ENCODE peak calls at places on chromosomes 5 and 9, in eight cellular contexts. Z is sigmoid colon, K is A549, J is transverse colon, B is upper lobe of left lung, M is tibial nerve, Y is SK-N-SH, P is ovary. O is an unnamed sample.
A peak's percentile ranks its signal among the peaks of the same experiment; 100 is the strongest.

GRCh38 chr9:112747094-112747493 is 3.5 kb upstream of the SNX30 start:
- DNase-seq in Y (no peak), K (no peak), J (no peak), P (no peak), Z (no peak), B (no peak), M (no peak), O (no peak)

GRCh38 chr5:43852276-43852675 is 249.3 kb downstream of the NNT start:
- DNase-seq in K (no peak), Z (no peak), J (no peak), Y (no peak), M (no peak), B (no peak), P (no peak), O (no peak)

GRCh38 chr5:14768838-14769365 is 102.7 kb downstream of the ANKH start:
- DNase-seq in J (no peak), Y (no peak), M (no peak), P (no peak), B (no peak), Z (no peak), K (no peak), O (no peak)

GRCh38 chr5:129367883-129368282 is 92.2 kb upstream of the ADAMTS19 start:
- DNase-seq in Y (no peak), P (no peak), J (no peak), K (no peak), Z (no peak), M (no peak), B (no peak), O (no peak)

GRCh38 chr9:113624721-113625120 is 161.2 kb downstream of the RGS3 start:
- DNase-seq in P (no peak), B (no peak), Y (peak; percentile 60), J (no peak), Z (peak; percentile 48), K (no peak), M (no peak), O (no peak)

GRCh38 chr9:35464056-35465025 is 25.6 kb upstream of the RUSC2 start:
- DNase-seq in Y (no peak), K (no peak), P (no peak), B (no peak), M (no peak), Z (no peak), J (no peak), O (no peak)

GRCh38 chr9:120919639-120920494 is 6.7 kb downstream of the TRAF1 start:
- DNase-seq in Y (no peak), P (no peak), Z (no peak), B (no peak), J (no peak), K (no peak), M (peak; percentile 63), O (no peak)

GRCh38 chr5:62037972-62038371 is 268.0 kb upstream of the KIF2A start:
- DNase-seq in J (no peak), Y (peak; percentile 3), K (no peak), P (no peak), Z (no peak), B (no peak), M (no peak), O (no peak)

GRCh38 chr5:59813761-59814562 is 79.6 kb downstream of the PDE4D start:
- DNase-seq in K (peak; percentile 80), J (peak; percentile 23), Z (no peak), M (no peak), B (no peak), Y (peak; percentile 51), P (no peak), O (no peak)

GRCh38 chr5:151213803-151214613 is 9.9 kb downstream of the CCDC69 start:
- DNase-seq in Y (no peak), K (no peak), J (peak; percentile 86), P (peak; percentile 63), M (peak; percentile 64), B (peak; percentile 66), Z (peak; percentile 91), O (peak; percentile 72)

GRCh38 chr5:127602481-127602880 is 46.4 kb upstream of the CTXN3 start:
- DNase-seq in Z (no peak), J (no peak), K (peak; percentile 14), P (no peak), Y (no peak), M (no peak), B (no peak), O (no peak)

GRCh38 chr5:14872070-14872989 is 752 bp upstream of the ANKH start:
- DNase-seq in P (peak; percentile 68), J (peak; percentile 85), M (peak; percentile 60), Y (peak; percentile 86), B (peak; percentile 94), Z (peak; percentile 87), K (peak; percentile 48), O (peak; percentile 58)

GRCh38 chr5:3489221-3489620 is 106.4 kb upstream of the IRX1 start:
- DNase-seq in J (no peak), K (no peak), B (peak; percentile 62), Z (no peak), P (no peak), Y (no peak), M (no peak), O (no peak)

GRCh38 chr9:91131433-91131839 is 230.3 kb downstream of the AUH start:
- DNase-seq in B (no peak), P (peak; percentile 65), Y (no peak), J (peak; percentile 78), Z (peak; percentile 87), K (peak; percentile 69), M (no peak), O (peak; percentile 38)

GRCh38 chr9:91127653-91128052 is 234.1 kb downstream of the AUH start:
- DNase-seq in K (no peak), P (no peak), M (no peak), J (no peak), B (no peak), Z (no peak), Y (no peak), O (no peak)

GRCh38 chr9:91132576-91133073 is 229.1 kb downstream of the AUH start:
- DNase-seq in Z (no peak), M (no peak), Y (no peak), P (no peak), K (no peak), J (no peak), B (no peak), O (no peak)

GRCh38 chr9:91134608-91135007 is 227.1 kb downstream of the AUH start:
- DNase-seq in P (no peak), J (no peak), Z (no peak), M (no peak), B (no peak), Y (no peak), K (no peak), O (no peak)

DNA sequence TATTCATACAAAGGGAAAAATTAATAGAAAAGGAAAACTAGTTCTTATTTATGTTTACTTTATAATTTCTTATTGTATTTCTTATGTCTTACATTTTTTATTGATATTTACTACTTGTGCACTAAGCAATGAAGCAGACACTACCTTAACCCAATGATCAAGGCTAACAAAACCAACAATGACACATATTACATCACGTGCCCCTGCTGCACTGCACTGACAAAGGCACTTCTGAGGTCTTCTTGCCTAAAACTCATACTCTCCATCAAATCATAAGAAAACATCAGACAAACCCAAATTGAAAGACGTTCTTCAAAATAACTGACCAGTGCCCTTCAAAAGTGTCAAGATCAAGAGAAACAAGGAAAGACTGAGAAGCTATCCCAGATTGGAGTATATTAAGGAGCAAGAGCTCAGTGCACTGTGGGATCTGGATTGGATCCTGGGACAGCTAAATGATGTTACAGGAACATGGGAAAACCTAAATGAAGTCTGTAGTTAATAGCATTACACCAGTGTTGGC is 230.9 kb downstream of the AUH start:
- DNase-seq in M (no peak), Z (no peak), B (no peak), P (no peak), Y (no peak), K (no peak), J (no peak), O (no peak)
- H3K27ac ChIP-seq in M (peak overlapping the region; percentile 47), Z (peak overlapping the region; percentile 18), B (no peak overlapping the region), P (no peak overlapping the region), Y (peak overlapping the region; percentile 48), K (peak overlapping the region; percentile 47), J (peak overlapping the region; percentile 20), O (no peak overlapping the region)

GRCh38 chr5:66285343-66285942 is 141.3 kb downstream of the SREK1 start:
- DNase-seq in K (no peak), Z (no peak), J (no peak), M (no peak), P (no peak), Y (no peak), B (no peak), O (no peak)
- TF ChIP-seq EP300 in K (no peak), Z (no peak), J (no peak), M (no peak), P (no peak), Y (no peak), B (no peak), O (no peak)

DNA sequence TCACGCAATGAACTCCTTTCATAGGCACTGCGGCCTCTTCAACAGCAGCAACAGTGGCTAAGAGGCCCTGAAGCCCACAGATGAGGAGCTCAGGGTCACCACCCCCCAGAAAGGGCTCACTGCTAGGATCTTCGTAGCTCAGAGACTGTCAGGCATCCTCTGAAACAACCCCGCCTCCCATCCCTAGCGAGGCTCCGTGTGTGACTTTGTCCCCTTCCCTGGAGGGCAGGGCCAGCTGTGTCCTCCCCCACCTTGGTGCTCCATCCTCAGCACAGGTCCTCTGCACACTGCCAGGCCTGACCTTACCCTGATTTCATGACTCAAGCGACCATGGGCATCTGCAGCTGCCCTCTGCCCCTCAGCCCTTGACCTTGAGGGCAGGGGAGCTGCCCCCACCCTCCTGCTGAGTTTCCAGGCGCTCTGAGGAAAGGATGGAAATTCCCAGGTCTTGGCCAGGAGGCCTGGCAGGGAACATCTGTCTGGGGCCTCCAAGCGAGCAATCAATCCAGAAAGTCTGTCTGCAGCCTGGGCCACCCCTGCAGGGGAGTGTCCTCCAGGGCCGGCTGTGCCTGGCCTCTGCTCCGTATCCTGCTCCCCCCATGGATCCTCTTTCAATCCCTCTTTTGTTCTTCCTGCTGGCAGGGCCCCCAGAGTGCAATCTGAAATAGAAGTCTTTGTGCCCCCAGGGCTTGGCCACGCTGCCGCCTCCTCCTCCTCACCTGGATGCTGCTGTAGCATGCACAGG is 6.8 kb upstream of the IRX4 start:
- DNase-seq in B (no peak), Z (no peak), J (no peak), M (no peak), Y (no peak), P (no peak), K (no peak), O (no peak)
- H3K27ac ChIP-seq in B (no peak overlapping the region), Z (no peak overlapping the region), J (no peak overlapping the region), M (no peak overlapping the region), Y (no peak overlapping the region), P (no peak overlapping the region), K (no peak overlapping the region), O (no peak overlapping the region)

DNA sequence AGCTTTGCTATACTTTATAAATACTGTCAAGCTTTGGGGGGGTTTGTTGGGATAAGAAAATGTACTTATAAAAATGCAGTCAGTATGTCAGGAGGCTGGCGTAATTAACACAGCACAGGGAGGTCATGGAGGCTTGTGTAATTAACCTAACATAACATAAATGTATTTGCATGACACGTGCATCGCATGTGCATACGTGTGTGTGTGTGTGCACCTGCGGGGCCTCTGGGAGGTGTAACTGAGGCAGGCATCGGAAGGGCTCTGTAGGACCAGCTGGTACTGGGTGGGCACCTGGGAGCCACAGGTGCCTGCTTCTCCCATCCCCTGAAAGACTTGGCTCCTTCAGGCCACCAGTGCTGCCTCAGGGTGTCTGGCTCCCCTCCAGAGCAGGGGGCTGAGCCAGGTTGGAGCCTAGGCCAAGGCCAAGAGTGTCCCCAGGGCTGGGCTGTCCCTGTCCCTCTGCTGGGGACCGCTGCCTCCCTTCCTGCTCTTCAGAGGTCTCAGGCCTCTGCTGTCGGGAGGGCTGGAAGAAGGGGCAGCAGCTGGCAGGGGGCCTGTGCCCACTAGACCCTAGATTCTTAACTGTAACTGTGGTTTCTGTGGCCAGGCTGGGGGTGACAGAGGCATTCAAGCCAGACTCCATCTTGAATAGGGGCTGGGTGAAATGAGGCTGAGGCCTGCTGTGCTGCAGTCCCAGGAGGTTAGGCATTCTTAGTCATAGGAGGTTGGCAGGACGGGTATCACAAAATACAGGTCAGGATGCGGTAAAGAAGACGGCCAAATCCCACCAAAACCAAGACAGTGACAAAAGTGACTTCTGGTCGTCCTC is 9.0 kb downstream of the FCN2 start:
- DNase-seq in J (no peak), M (no peak), K (no peak), Z (no peak), B (no peak), P (no peak), Y (no peak), O (no peak)
- TF ChIP-seq EP300 in J (no peak), M (no peak), K (no peak), Z (no peak), B (no peak), P (no peak), Y (no peak), O (no peak)

O was measured in stomach.